ENCODE peak calls at places on chromosomes 6 and 20, in seven cellular contexts. One of them, this sample, is unnamed.

GRCh38 chr20:5770240-5770986 is 20.2 kb downstream of the SHLD1 start:
- DNase-seq in lower lobe of right lung: no peak
- DNase-seq in cardiac muscle cell: peak; percentile 21
- DNase-seq in gastrocnemius medialis: no peak
- DNase-seq in ascending aorta: no peak
- DNase-seq in heart left ventricle: no peak
- DNase-seq in SK-N-SH: no peak
- DNase-seq in this sample: no peak

GRCh38 chr6:90701146-90701781 is 114.4 kb upstream of the MAP3K7 start:
- DNase-seq in lower lobe of right lung: no peak
- DNase-seq in cardiac muscle cell: no peak
- DNase-seq in gastrocnemius medialis: no peak
- DNase-seq in ascending aorta: no peak
- DNase-seq in heart left ventricle: no peak
- DNase-seq in SK-N-SH: peak; percentile 4
- DNase-seq in this sample: peak; percentile 3

GRCh38 chr6:134553941-134554340 is 236.0 kb upstream of the SGK1 start:
- DNase-seq in lower lobe of right lung: no peak
- DNase-seq in cardiac muscle cell: peak; percentile 35
- DNase-seq in gastrocnemius medialis: no peak
- DNase-seq in ascending aorta: no peak
- DNase-seq in heart left ventricle: no peak
- DNase-seq in SK-N-SH: no peak
- DNase-seq in this sample: no peak

GRCh38 chr6:56359201-56359899 is 112.0 kb upstream of the COL21A1 start:
- DNase-seq in lower lobe of right lung: no peak
- DNase-seq in cardiac muscle cell: peak; percentile 84
- DNase-seq in gastrocnemius medialis: no peak
- DNase-seq in ascending aorta: peak; percentile 86
- DNase-seq in heart left ventricle: peak; percentile 36
- DNase-seq in SK-N-SH: peak; percentile 50
- DNase-seq in this sample: peak; percentile 14

GRCh38 chr6:160812097-160812496 is 110.1 kb downstream of the PLG start:
- DNase-seq in lower lobe of right lung: no peak
- DNase-seq in cardiac muscle cell: no peak
- DNase-seq in gastrocnemius medialis: no peak
- DNase-seq in ascending aorta: no peak
- DNase-seq in heart left ventricle: no peak
- DNase-seq in SK-N-SH: no peak
- DNase-seq in this sample: no peak

GRCh38 chr20:44174996-44175766 is 11.8 kb downstream of the JPH2 start:
- DNase-seq in lower lobe of right lung: no peak
- DNase-seq in cardiac muscle cell: no peak
- DNase-seq in gastrocnemius medialis: peak; percentile 90
- DNase-seq in ascending aorta: no peak
- DNase-seq in heart left ventricle: peak; percentile 37
- DNase-seq in SK-N-SH: no peak
- DNase-seq in this sample: no peak

GRCh38 chr20:23082846-23083552 is 3.1 kb downstream of the CD93 start:
- DNase-seq in lower lobe of right lung: peak; percentile 88
- DNase-seq in cardiac muscle cell: no peak
- DNase-seq in gastrocnemius medialis: no peak
- DNase-seq in ascending aorta: no peak
- DNase-seq in heart left ventricle: peak; percentile 65
- DNase-seq in SK-N-SH: no peak
- DNase-seq in this sample: peak; percentile 67

GRCh38 chr6:80976336-80976735 is 776.1 kb downstream of the TENT5A start:
- DNase-seq in lower lobe of right lung: no peak
- DNase-seq in cardiac muscle cell: no peak
- DNase-seq in gastrocnemius medialis: no peak
- DNase-seq in ascending aorta: no peak
- DNase-seq in heart left ventricle: no peak
- DNase-seq in SK-N-SH: no peak
- DNase-seq in this sample: no peak

GRCh38 chr6:137112067-137112355 is 61.4 kb downstream of the IL22RA2 start:
- DNase-seq in lower lobe of right lung: no peak
- DNase-seq in cardiac muscle cell: peak; percentile 66
- DNase-seq in gastrocnemius medialis: no peak
- DNase-seq in ascending aorta: no peak
- DNase-seq in heart left ventricle: no peak
- DNase-seq in SK-N-SH: no peak
- DNase-seq in this sample: no peak

GRCh38 chr6:134925800-134926199 is 24.1 kb downstream of the ALDH8A1 start:
- DNase-seq in lower lobe of right lung: no peak
- DNase-seq in cardiac muscle cell: peak; percentile 82
- DNase-seq in gastrocnemius medialis: no peak
- DNase-seq in ascending aorta: no peak
- DNase-seq in heart left ventricle: no peak
- DNase-seq in SK-N-SH: no peak
- DNase-seq in this sample: no peak

GRCh38 chr6:25089442-25089841 is 153.7 kb upstream of the RIPOR2 start:
- DNase-seq in lower lobe of right lung: no peak
- DNase-seq in cardiac muscle cell: peak; percentile 45
- DNase-seq in gastrocnemius medialis: no peak
- DNase-seq in ascending aorta: no peak
- DNase-seq in heart left ventricle: no peak
- DNase-seq in SK-N-SH: no peak
- DNase-seq in this sample: no peak

GRCh38 chr6:145963216-145964068 is 716 bp downstream of the SHPRH start:
- DNase-seq in lower lobe of right lung: peak; percentile 69
- DNase-seq in cardiac muscle cell: peak; percentile 61
- DNase-seq in gastrocnemius medialis: no peak
- DNase-seq in ascending aorta: peak; percentile 69
- DNase-seq in heart left ventricle: peak; percentile 58
- DNase-seq in SK-N-SH: peak; percentile 61
- DNase-seq in this sample: no peak

GRCh38 chr6:7615611-7616383 is 25.8 kb downstream of the SNRNP48 start:
- DNase-seq in lower lobe of right lung: no peak
- DNase-seq in cardiac muscle cell: peak; percentile 77
- DNase-seq in gastrocnemius medialis: no peak
- DNase-seq in ascending aorta: no peak
- DNase-seq in heart left ventricle: no peak
- DNase-seq in SK-N-SH: peak; percentile 41
- DNase-seq in this sample: peak; percentile 43

GRCh38 chr6:47149554-47149953 is 107.4 kb upstream of the ADGRF1 start:
- DNase-seq in lower lobe of right lung: no peak
- DNase-seq in cardiac muscle cell: no peak
- DNase-seq in gastrocnemius medialis: no peak
- DNase-seq in ascending aorta: no peak
- DNase-seq in heart left ventricle: no peak
- DNase-seq in SK-N-SH: no peak
- DNase-seq in this sample: no peak

GRCh38 chr6:44254957-44255808 is 2.1 kb downstream of the SLC35B2 start:
- DNase-seq in lower lobe of right lung: no peak
- DNase-seq in cardiac muscle cell: no peak
- DNase-seq in gastrocnemius medialis: no peak
- DNase-seq in ascending aorta: no peak
- DNase-seq in heart left ventricle: no peak
- DNase-seq in SK-N-SH: no peak
- DNase-seq in this sample: peak; percentile 54

GRCh38 chr6:3337521-3338350 is 79.0 kb downstream of the PSMG4 start:
- DNase-seq in lower lobe of right lung: no peak
- DNase-seq in cardiac muscle cell: peak; percentile 40
- DNase-seq in gastrocnemius medialis: no peak
- DNase-seq in ascending aorta: no peak
- DNase-seq in heart left ventricle: no peak
- DNase-seq in SK-N-SH: no peak
- DNase-seq in this sample: peak; percentile 67

GRCh38 chr6:3343089-3343901 is 84.5 kb downstream of the PSMG4 start:
- DNase-seq in lower lobe of right lung: no peak
- DNase-seq in cardiac muscle cell: no peak
- DNase-seq in gastrocnemius medialis: no peak
- DNase-seq in ascending aorta: no peak
- DNase-seq in heart left ventricle: no peak
- DNase-seq in SK-N-SH: no peak
- DNase-seq in this sample: no peak

GRCh38 chr6:3341467-3341866 is 82.7 kb downstream of the PSMG4 start:
- DNase-seq in lower lobe of right lung: no peak
- DNase-seq in cardiac muscle cell: peak; percentile 90
- DNase-seq in gastrocnemius medialis: peak; percentile 55
- DNase-seq in ascending aorta: no peak
- DNase-seq in heart left ventricle: no peak
- DNase-seq in SK-N-SH: no peak
- DNase-seq in this sample: no peak

GRCh38 chr6:3340358-3340798 is 81.6 kb downstream of the PSMG4 start:
- DNase-seq in lower lobe of right lung: no peak
- DNase-seq in cardiac muscle cell: peak; percentile 31
- DNase-seq in gastrocnemius medialis: no peak
- DNase-seq in ascending aorta: no peak
- DNase-seq in heart left ventricle: no peak
- DNase-seq in SK-N-SH: no peak
- DNase-seq in this sample: no peak

GRCh38 chr6:3340891-3341290 is 82.1 kb downstream of the PSMG4 start:
- DNase-seq in lower lobe of right lung: no peak
- DNase-seq in cardiac muscle cell: peak; percentile 54
- DNase-seq in gastrocnemius medialis: no peak
- DNase-seq in ascending aorta: no peak
- DNase-seq in heart left ventricle: no peak
- DNase-seq in SK-N-SH: no peak
- DNase-seq in this sample: no peak
- H3K4me3 ChIP-seq in lower lobe of right lung: no peak overlapping the region
- H3K4me3 ChIP-seq in cardiac muscle cell: no peak overlapping the region
- H3K4me3 ChIP-seq in gastrocnemius medialis: no peak overlapping the region
- H3K4me3 ChIP-seq in ascending aorta: no peak overlapping the region
- H3K4me3 ChIP-seq in heart left ventricle: no peak overlapping the region
- H3K4me3 ChIP-seq in SK-N-SH: no peak overlapping the region
- H3K4me3 ChIP-seq in this sample: no peak overlapping the region

DNA sequence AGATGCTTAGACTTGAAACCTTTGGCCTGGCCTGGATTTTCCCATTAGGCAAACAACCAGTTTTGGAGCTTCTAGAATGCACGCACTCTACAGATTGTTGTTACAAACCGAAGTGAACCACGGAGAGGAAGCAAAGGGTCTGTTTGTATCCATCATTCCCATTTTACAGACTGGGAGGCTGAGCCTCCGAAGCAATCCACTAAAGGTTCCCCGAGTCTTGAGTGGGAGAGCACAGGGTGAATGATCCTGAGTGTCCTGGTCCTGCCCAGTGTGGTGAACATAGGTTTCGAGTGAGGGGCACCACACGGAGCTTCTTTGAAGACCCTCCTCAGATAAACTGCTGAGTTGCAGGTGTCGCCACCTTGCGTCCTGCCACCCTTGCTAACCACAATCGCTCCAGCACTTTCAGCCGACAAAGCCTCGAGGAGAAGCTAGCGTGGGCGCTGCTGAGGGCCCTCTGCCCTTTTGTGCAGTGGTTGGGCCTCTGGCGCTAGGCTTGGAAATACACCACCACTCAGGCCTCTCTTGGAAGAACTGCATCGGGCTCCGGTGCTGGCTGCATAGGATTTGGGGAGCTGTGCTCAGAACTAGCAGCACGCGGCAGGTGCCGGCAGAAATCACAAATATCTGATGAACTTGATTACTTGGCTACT is 1.4 kb upstream of the PRDM13 start:
- DNase-seq in lower lobe of right lung: no peak
- DNase-seq in cardiac muscle cell: no peak
- DNase-seq in gastrocnemius medialis: no peak
- DNase-seq in ascending aorta: no peak
- DNase-seq in heart left ventricle: no peak
- DNase-seq in SK-N-SH: no peak
- DNase-seq in this sample: peak; percentile 67
- H3K27me3 ChIP-seq in lower lobe of right lung: peaks cover 98% of the 10 kb centered on the region
- H3K27me3 ChIP-seq in cardiac muscle cell: peaks cover 100% of the 10 kb centered on the region
- H3K27me3 ChIP-seq in gastrocnemius medialis: peaks cover 98% of the 10 kb centered on the region
- H3K27me3 ChIP-seq in ascending aorta: peaks cover 56% of the 10 kb centered on the region
- H3K27me3 ChIP-seq in heart left ventricle: peaks cover 98% of the 10 kb centered on the region
- H3K27me3 ChIP-seq in SK-N-SH: peaks cover 97% of the 10 kb centered on the region
- H3K27me3 ChIP-seq in this sample: peaks cover 100% of the 10 kb centered on the region

DNA sequence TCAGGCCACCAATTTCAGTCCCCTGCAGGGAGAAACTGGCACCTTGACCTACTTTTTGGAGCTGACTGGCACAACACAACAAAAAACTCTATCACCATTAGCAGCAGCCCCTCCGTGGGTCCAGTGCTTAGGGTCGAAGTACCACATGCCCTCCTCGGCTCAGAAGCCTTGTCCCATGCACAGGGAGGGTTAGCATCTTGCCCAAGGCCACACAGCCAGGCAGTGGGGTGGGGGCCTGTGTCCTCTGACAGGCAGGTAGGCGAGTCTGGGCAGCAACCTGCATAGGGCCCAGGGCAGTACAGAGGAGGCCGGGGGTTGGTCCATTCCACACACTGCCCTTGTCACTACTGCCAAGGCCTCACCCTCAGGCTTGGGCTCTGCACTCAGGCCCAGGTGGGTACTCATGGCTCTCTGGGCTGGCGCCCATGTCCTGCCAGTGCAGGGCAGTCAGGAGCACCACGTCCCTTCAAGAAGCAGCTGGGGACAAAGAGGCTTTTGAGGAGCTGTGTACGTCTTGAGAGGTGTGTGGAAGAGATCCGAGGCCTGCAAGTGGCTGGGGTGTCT is 53.6 kb downstream of the PYGB start:
- DNase-seq in lower lobe of right lung: no peak
- DNase-seq in cardiac muscle cell: no peak
- DNase-seq in gastrocnemius medialis: no peak
- DNase-seq in ascending aorta: no peak
- DNase-seq in heart left ventricle: no peak
- DNase-seq in SK-N-SH: no peak
- DNase-seq in this sample: no peak
- H3K36me3 ChIP-seq in lower lobe of right lung: peaks cover 77% of the 10 kb centered on the region
- H3K36me3 ChIP-seq in cardiac muscle cell: peaks cover 4% of the 10 kb centered on the region
- H3K36me3 ChIP-seq in gastrocnemius medialis: no peaks in the 10 kb centered on the region
- H3K36me3 ChIP-seq in ascending aorta: peaks cover 10% of the 10 kb centered on the region
- H3K36me3 ChIP-seq in heart left ventricle: peaks cover 64% of the 10 kb centered on the region
- H3K36me3 ChIP-seq in SK-N-SH: peaks cover 26% of the 10 kb centered on the region
- H3K36me3 ChIP-seq in this sample: peaks cover 10% of the 10 kb centered on the region

GRCh38 chr20:31842471-31843157 is 2.8 kb downstream of the FOXS1 start:
- DNase-seq in lower lobe of right lung: no peak
- DNase-seq in cardiac muscle cell: peak; percentile 80
- DNase-seq in gastrocnemius medialis: no peak
- DNase-seq in ascending aorta: peak; percentile 76
- DNase-seq in heart left ventricle: peak; percentile 88
- DNase-seq in SK-N-SH: peak; percentile 58
- DNase-seq in this sample: peak; percentile 86

GRCh38 chr20:31843881-31844280 is 1.5 kb downstream of the FOXS1 start:
- DNase-seq in lower lobe of right lung: no peak
- DNase-seq in cardiac muscle cell: no peak
- DNase-seq in gastrocnemius medialis: no peak
- DNase-seq in ascending aorta: no peak
- DNase-seq in heart left ventricle: no peak
- DNase-seq in SK-N-SH: no peak
- DNase-seq in this sample: no peak

GRCh38 chr20:31840906-31841816 is 4.2 kb downstream of the FOXS1 start:
- DNase-seq in lower lobe of right lung: no peak
- DNase-seq in cardiac muscle cell: peak; percentile 27
- DNase-seq in gastrocnemius medialis: no peak
- DNase-seq in ascending aorta: peak; percentile 76
- DNase-seq in heart left ventricle: no peak
- DNase-seq in SK-N-SH: no peak
- DNase-seq in this sample: peak; percentile 73

GRCh38 chr20:31843288-31843687 is 2.1 kb downstream of the FOXS1 start:
- DNase-seq in lower lobe of right lung: no peak
- DNase-seq in cardiac muscle cell: no peak
- DNase-seq in gastrocnemius medialis: no peak
- DNase-seq in ascending aorta: no peak
- DNase-seq in heart left ventricle: no peak
- DNase-seq in SK-N-SH: no peak
- DNase-seq in this sample: no peak

DNA sequence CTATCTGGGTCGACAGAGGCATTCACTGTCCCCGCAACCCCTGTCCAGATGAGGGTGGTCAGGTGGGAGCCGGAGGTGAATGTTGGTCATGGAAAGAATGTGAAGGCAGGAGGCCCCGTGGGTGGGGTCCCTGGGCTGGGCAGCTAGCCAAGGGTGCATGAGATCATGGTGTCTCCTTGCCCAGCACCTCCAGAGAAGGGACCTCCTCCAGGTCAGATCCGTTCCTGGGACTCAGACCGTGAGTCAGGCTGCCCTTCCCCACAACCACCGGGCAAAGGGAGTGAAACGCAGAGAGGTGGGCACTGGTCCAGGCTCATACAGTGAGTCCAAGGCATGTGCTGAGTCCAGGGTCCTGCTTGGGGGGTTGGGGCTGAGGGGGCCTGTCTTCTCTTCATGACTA is 3.5 kb downstream of the FOXS1 start:
- DNase-seq in lower lobe of right lung: no peak
- DNase-seq in cardiac muscle cell: peak; percentile 66
- DNase-seq in gastrocnemius medialis: no peak
- DNase-seq in ascending aorta: peak; percentile 94
- DNase-seq in heart left ventricle: peak; percentile 72
- DNase-seq in SK-N-SH: no peak
- DNase-seq in this sample: no peak
- H3K4me3 ChIP-seq in lower lobe of right lung: no peak overlapping the region
- H3K4me3 ChIP-seq in cardiac muscle cell: no peak overlapping the region
- H3K4me3 ChIP-seq in gastrocnemius medialis: no peak overlapping the region
- H3K4me3 ChIP-seq in ascending aorta: peak overlapping the region; percentile 70
- H3K4me3 ChIP-seq in heart left ventricle: peak overlapping the region; percentile 54
- H3K4me3 ChIP-seq in SK-N-SH: no peak overlapping the region
- H3K4me3 ChIP-seq in this sample: no peak overlapping the region